ENCODE peak calls at places on chromosomes 12 and 14, in five cellular contexts. L is astrocyte of the spinal cord, Z is WTC11, K is A549, X is uterus. H is an unnamed sample.

GRCh38 chr12:27785882-27786570 is 6.0 kb upstream of the MANSC4 start:
- DNase-seq in L (peak), Z (no peak), K (no peak), X (no peak), H (no peak)

GRCh38 chr14:20714593-20715250 is 26.2 kb downstream of the ANG start:
- DNase-seq in L (peak), Z (no peak), K (no peak), X (peak), H (peak)

GRCh38 chr12:3101309-3102022 is 24.3 kb downstream of the TSPAN9 start:
- DNase-seq in L (no peak), Z (no peak), K (no peak), X (peak), H (no peak)

GRCh38 chr12:105766029-105766428 is 372.7 kb downstream of the NUAK1 start:
- DNase-seq in L (no peak), Z (no peak), K (no peak), X (no peak), H (no peak)

GRCh38 chr14:101049511-101049910 is 146.0 kb upstream of the RTL1 start:
- DNase-seq in L (no peak), Z (no peak), K (no peak), X (no peak), H (no peak)

GRCh38 chr12:59452259-59452658 is 143.6 kb upstream of the SLC16A7 start:
- DNase-seq in L (peak), Z (no peak), K (no peak), X (no peak), H (no peak)

GRCh38 chr12:80291108-80291754 is 152.8 kb upstream of the PTPRQ start:
- DNase-seq in L (no peak), Z (no peak), K (no peak), X (no peak), H (no peak)

GRCh38 chr14:102461490-102462317 is 47.9 kb downstream of the ANKRD9 start:
- DNase-seq in L (no peak), Z (no peak), K (no peak), X (no peak), H (no peak)

GRCh38 chr12:70236990-70237389 is 6.2 kb upstream of the CNOT2 start:
- DNase-seq in L (no peak), Z (no peak), K (no peak), X (no peak), H (no peak)

GRCh38 chr12:110639336-110640178 is 25.6 kb downstream of the TCTN1 start:
- DNase-seq in L (peak), Z (no peak), K (peak), X (no peak), H (no peak)

GRCh38 chr12:1758887-1759286 is 61.5 kb upstream of the LRTM2 start:
- DNase-seq in L (peak), Z (no peak), K (no peak), X (no peak), H (no peak)

GRCh38 chr14:58138719-58139482 is 13.1 kb downstream of the ARMH4 start:
- DNase-seq in L (no peak), Z (no peak), K (no peak), X (no peak), H (no peak)

GRCh38 chr14:21924479-21924878 is 250.9 kb upstream of the OR4E1 start:
- DNase-seq in L (no peak), Z (peak), K (no peak), X (no peak), H (no peak)
- TF ChIP-seq CTCF in L (no peak), Z (no peak), K (no peak), X (no peak), H (no peak)

GRCh38 chr12:56243731-56244181 is 13.9 kb downstream of the SLC39A5 start:
- DNase-seq in L (no peak), Z (no peak), K (no peak), X (no peak), H (no peak)
- TF ChIP-seq CTCF in L (no peak), Z (no peak), K (no peak), X (no peak), H (no peak)

DNA sequence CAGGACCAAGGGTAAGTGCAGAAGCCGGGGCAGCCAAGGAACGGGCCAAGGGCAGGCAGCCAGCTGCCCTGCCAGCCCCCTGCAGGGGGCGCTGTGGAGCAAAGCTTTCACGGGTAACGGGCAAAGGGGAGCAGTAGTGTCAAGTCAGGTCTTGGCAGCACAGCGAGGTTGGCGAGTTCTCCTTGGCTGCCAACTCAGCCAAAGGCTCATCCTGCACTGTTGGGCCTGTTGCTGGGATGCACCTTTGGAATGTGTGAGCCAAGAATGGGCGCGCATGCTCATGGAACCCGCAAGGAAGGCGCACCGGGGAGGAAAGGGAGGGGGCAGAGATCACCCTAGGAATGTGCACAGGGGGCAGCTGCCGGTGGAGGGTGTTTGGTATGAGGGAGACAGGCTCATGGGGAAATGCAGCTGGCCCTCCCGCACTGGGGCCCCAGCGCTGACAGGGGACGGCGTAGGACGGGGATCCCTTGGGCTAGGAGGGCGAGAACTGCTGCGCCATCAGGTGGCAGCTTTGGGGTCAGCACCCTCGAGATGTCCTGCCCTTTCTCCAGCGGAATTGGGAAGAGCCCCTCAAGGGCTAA is 138.0 kb downstream of the ASCL4 start:
- DNase-seq in L (no peak), Z (peak), K (peak), X (no peak), H (no peak)
- TF ChIP-seq CTCF in L (peak), Z (peak), K (peak), X (no peak), H (no peak)

DNA sequence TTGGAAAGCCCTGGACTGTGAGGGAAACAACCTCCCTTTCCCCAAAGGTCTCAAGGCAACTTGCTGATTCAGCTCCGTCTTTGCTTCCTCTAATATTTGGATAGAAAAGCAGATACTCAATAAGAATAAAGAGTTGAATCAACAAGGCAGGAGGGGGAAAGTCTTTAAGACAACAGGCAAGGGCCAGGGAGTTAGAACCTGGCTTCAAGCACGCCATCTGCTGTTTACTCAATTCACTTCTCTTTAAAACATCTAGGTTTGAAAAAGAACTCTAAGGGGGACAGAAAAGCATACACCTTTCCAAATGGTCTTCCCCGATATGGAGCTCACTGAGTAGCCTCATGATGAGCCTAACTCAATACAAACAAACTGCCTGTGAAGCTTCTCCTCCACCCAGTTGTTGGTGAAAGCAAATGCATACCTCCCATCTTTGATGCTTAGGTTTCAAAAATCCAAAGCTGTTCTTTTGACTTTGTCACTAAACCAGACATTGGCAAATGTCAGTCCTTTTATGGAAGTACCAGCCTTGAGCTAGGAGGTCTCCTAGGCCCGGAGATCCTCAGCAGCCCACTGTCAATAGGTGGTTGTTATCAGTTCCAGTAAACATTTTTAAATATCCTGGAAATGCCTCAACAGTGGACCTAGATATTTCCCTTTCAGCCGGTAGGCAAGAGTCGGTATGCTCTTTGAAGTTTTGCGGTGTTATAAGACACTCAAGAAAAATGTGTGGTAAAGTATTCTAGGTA is 76.2 kb downstream of the SAMD4A start:
- DNase-seq in L (peak), Z (no peak), K (peak), X (no peak), H (no peak)
- TF ChIP-seq CTCF in L (peak), Z (no peak), K (peak), X (no peak), H (no peak)

GRCh38 chr12:94875525-94875924 is 128.0 kb downstream of the NDUFA12 start:
- DNase-seq in L (peak), Z (peak), K (peak), X (no peak), H (no peak)
- TF ChIP-seq CTCF in L (peak), Z (no peak), K (peak), X (peak), H (no peak)

GRCh38 chr14:23097786-23098185 is 2.5 kb downstream of the C14orf119 start:
- DNase-seq in L (no peak), Z (no peak), K (no peak), X (no peak), H (no peak)

GRCh38 chr14:23101986-23102625 is 2.7 kb downstream of the CIROP start:
- DNase-seq in L (no peak), Z (no peak), K (no peak), X (no peak), H (no peak)

GRCh38 chr14:23102801-23103200 is 2.0 kb downstream of the CIROP start:
- DNase-seq in L (no peak), Z (no peak), K (no peak), X (no peak), H (no peak)

GRCh38 chr14:23101213-23101970 is 3.4 kb downstream of the CIROP start:
- DNase-seq in L (no peak), Z (no peak), K (no peak), X (no peak), H (no peak)

DNA sequence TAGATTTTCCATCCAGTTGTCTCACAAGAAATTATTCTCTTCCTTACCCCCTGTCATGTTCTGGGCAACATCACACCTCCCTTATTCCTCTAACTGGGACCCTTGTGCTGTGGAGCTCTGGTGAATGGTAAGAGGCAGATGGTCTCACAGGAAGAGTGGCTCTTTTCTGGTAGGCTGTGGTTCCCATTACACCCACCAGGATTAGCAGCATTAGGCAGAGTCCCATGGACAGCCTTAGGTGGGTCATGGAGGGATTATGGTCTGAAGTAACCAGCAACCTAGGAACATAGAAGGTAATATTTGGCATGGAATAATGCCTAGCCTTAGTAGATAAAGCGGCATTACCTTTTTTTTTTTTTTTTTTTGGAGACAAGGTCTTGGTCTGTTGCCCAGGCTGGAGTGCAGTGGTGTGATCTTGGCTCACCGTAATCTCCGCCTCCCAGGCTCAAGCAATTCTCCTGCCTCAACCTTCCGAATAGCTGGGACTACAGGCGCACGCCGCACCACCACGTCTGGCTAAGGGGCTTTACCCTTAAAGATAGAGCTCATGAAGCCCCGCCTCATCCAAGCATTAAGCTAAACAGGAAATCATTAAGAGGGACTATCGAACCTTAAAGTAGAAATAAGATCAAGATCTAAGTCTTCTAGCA is 4.0 kb downstream of the C14orf119 start:
- DNase-seq in L (no peak), Z (no peak), K (no peak), X (no peak), H (no peak)
- TF ChIP-seq CTCF in L (no peak), Z (no peak), K (no peak), X (no peak), H (no peak)

GRCh38 chr12:6752181-6752930 is 585 bp downstream of the MLF2 start:
- DNase-seq in L (peak), Z (peak), K (peak), X (peak), H (no peak)
- TF ChIP-seq CTCF in L (peak), Z (no peak), K (peak), X (no peak), H (no peak)

GRCh38 chr14:104224516-104225281 is 86.3 kb downstream of the KIF26A start:
- DNase-seq in L (no peak), Z (peak), K (peak), X (no peak), H (no peak)
- TF ChIP-seq CTCF in L (peak), Z (peak), K (peak), X (no peak), H (no peak)

DNA sequence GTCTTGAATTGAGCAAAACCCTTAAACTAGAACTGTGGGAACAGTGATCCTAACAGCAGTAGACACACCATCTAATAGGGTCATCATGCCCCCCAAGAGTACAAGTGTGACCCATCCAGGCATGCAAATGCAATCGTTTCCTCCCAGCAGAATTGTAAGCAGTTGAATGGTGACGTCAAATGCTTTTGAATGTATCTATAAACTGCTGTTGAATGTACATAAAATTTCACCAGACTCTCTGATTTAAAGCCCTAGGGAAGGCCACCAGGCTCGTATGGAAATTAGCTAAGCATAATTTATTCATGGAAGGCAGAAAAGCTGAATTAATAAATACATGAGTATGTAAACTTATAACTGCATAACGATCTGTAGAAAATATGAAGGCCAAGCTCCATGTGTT is 482.9 kb downstream of the EGLN3 start:
- DNase-seq in L (no peak), Z (no peak), K (no peak), X (no peak), H (no peak)
- TF ChIP-seq CTCF in L (no peak), Z (no peak), K (no peak), X (no peak), H (no peak)

H was measured in omental fat pad.